ENCODE peak calls at places on chromosomes 2 and 18, in seven cellular contexts. U, D, X, V, N, H and Y are unnamed samples.

GRCh38 chr2:222862068-222862914 is 1.5 kb downstream of the ACSL3 start:
- DNase-seq in U (no peak), D (peak), X (no peak), V (no peak), N (no peak), H (peak), Y (no peak)

GRCh38 chr2:28566441-28567075 is 70.7 kb downstream of the PLB1 start:
- DNase-seq in U (peak), D (peak), X (peak), V (peak), N (peak), H (peak), Y (peak)

GRCh38 chr2:224561234-224562005 is 23.7 kb downstream of the CUL3 start:
- DNase-seq in U (no peak), D (no peak), X (no peak), V (no peak), N (no peak), H (no peak), Y (no peak)

GRCh38 chr18:51123481-51123880 is 74.0 kb downstream of the MEX3C start:
- DNase-seq in U (peak), D (no peak), X (no peak), V (no peak), N (no peak), H (no peak), Y (peak)

GRCh38 chr2:182866095-182866460 is 359 bp downstream of the FRZB start:
- DNase-seq in U (no peak), D (no peak), X (no peak), V (no peak), N (no peak), H (no peak), Y (no peak)

GRCh38 chr18:5542393-5543035 is 1.3 kb downstream of the EPB41L3 start:
- DNase-seq in U (no peak), D (peak), X (no peak), V (no peak), N (no peak), H (peak), Y (no peak)

GRCh38 chr2:226618875-226619605 is 180.6 kb downstream of the IRS1 start:
- DNase-seq in U (no peak), D (no peak), X (no peak), V (peak), N (no peak), H (no peak), Y (no peak)

GRCh38 chr2:2524340-2524941 is 193.4 kb upstream of the MYT1L start:
- DNase-seq in U (no peak), D (no peak), X (no peak), V (no peak), N (no peak), H (no peak), Y (no peak)

GRCh38 chr2:79757526-79757925 is 244.7 kb downstream of the CTNNA2 start:
- DNase-seq in U (no peak), D (no peak), X (no peak), V (no peak), N (no peak), H (no peak), Y (no peak)

GRCh38 chr2:150319632-150320555 is 167.6 kb downstream of the RND3 start:
- DNase-seq in U (no peak), D (no peak), X (no peak), V (no peak), N (no peak), H (no peak), Y (no peak)

GRCh38 chr2:149278146-149278878 is 52.1 kb upstream of the LYPD6 start:
- DNase-seq in U (no peak), D (no peak), X (no peak), V (no peak), N (no peak), H (peak), Y (no peak)

GRCh38 chr2:33620-34019 is 12.7 kb downstream of the FAM110C start:
- DNase-seq in U (peak), D (no peak), X (peak), V (no peak), N (no peak), H (no peak), Y (no peak)

GRCh38 chr2:187774551-187775071 is 220.4 kb upstream of the TFPI start:
- DNase-seq in U (no peak), D (no peak), X (no peak), V (no peak), N (no peak), H (peak), Y (no peak)

GRCh38 chr2:47653909-47654789 is 128.8 kb upstream of the MSH6 start:
- DNase-seq in U (no peak), D (no peak), X (no peak), V (no peak), N (no peak), H (no peak), Y (no peak)

GRCh38 chr2:74267068-74267467 is 68.7 kb downstream of the MTHFD2 start:
- DNase-seq in U (peak), D (peak), X (no peak), V (no peak), N (no peak), H (no peak), Y (no peak)

GRCh38 chr2:127200962-127201361 is 19.1 kb downstream of the CYP27C1 start:
- DNase-seq in U (peak), D (no peak), X (no peak), V (no peak), N (peak), H (no peak), Y (no peak)

GRCh38 chr2:72181616-72182015 is 34.0 kb upstream of the CYP26B1 start:
- DNase-seq in U (no peak), D (no peak), X (no peak), V (no peak), N (no peak), H (no peak), Y (no peak)

GRCh38 chr18:6920099-6920955 is 190.8 kb downstream of the ARHGAP28 start:
- DNase-seq in U (no peak), D (peak), X (no peak), V (peak), N (no peak), H (peak), Y (no peak)

GRCh38 chr2:101899871-101900270 is 91.9 kb upstream of the IL1R2 start:
- DNase-seq in U (no peak), D (no peak), X (no peak), V (no peak), N (no peak), H (no peak), Y (no peak)

GRCh38 chr18:28176674-28176932 is 327 bp downstream of the CDH2 start:
- DNase-seq in U (peak), D (no peak), X (no peak), V (no peak), N (no peak), H (no peak), Y (no peak)

GRCh38 chr2:164785447-164785846 is 56.2 kb downstream of the COBLL1 start:
- DNase-seq in U (no peak), D (no peak), X (no peak), V (no peak), N (no peak), H (peak), Y (no peak)

GRCh38 chr2:72271766-72272615 is 124.3 kb upstream of the CYP26B1 start:
- DNase-seq in U (no peak), D (no peak), X (no peak), V (no peak), N (no peak), H (no peak), Y (no peak)

GRCh38 chr2:200377774-200378336 is 71.4 kb downstream of the SPATS2L start:
- DNase-seq in U (no peak), D (no peak), X (no peak), V (no peak), N (no peak), H (no peak), Y (no peak)

GRCh38 chr2:197306024-197306690 is 4.4 kb downstream of the ANKRD44 start:
- DNase-seq in U (no peak), D (no peak), X (no peak), V (no peak), N (no peak), H (no peak), Y (no peak)

GRCh38 chr18:42414756-42415454 is 459.9 kb downstream of the PIK3C3 start:
- DNase-seq in U (no peak), D (no peak), X (no peak), V (no peak), N (no peak), H (peak), Y (peak)

GRCh38 chr2:136693966-136694365 is 71.4 kb upstream of the THSD7B start:
- DNase-seq in U (no peak), D (no peak), X (no peak), V (no peak), N (no peak), H (no peak), Y (no peak)